ENCODE peak calls at places on chromosomes 1 and 21, in seven cellular contexts. H, R, N, C, F, I and U are unnamed samples.
A peak's percentile ranks its signal among the peaks of the same experiment; 100 is the strongest.

GRCh38 chr1:31781138-31782065 is 17.3 kb upstream of the ADGRB2 start:
- DNase-seq in H (no peak), R (no peak), N (no peak), C (no peak), F (no peak), I (no peak), U (no peak)

GRCh38 chr1:73033637-73034036 is 751.3 kb upstream of the NEGR1 start:
- DNase-seq in H (no peak), R (no peak), N (no peak), C (no peak), F (no peak), I (no peak), U (no peak)

GRCh38 chr1:41714613-41715389 is 203.9 kb downstream of the HIVEP3 start:
- DNase-seq in H (peak; percentile 4), R (no peak), N (no peak), C (no peak), F (no peak), I (no peak), U (no peak)

GRCh38 chr1:212608956-212609700 is 567 bp downstream of the ATF3 start:
- DNase-seq in H (peak; percentile 60), R (peak; percentile 48), N (no peak), C (peak; percentile 74), F (peak; percentile 24), I (peak; percentile 53), U (peak; percentile 67)

GRCh38 chr1:167631987-167632680 is 2.1 kb downstream of the RCSD1 start:
- DNase-seq in H (no peak), R (no peak), N (peak; percentile 73), C (no peak), F (no peak), I (no peak), U (no peak)

GRCh38 chr1:21509351-21510112 is at the start of gene ALPL:
- DNase-seq in H (no peak), R (no peak), N (no peak), C (peak; percentile 61), F (no peak), I (no peak), U (no peak)

GRCh38 chr1:221701570-221702186 is 40.2 kb downstream of the DUSP10 start:
- DNase-seq in H (no peak), R (no peak), N (no peak), C (no peak), F (peak; percentile 18), I (no peak), U (no peak)

GRCh38 chr1:24284156-24284471 is 35.0 kb upstream of the GRHL3 start:
- DNase-seq in H (no peak), R (no peak), N (no peak), C (no peak), F (no peak), I (peak; percentile 28), U (no peak)

GRCh38 chr1:41843378-41843777 is 75.3 kb downstream of the HIVEP3 start:
- DNase-seq in H (peak; percentile 30), R (no peak), N (no peak), C (no peak), F (no peak), I (peak; percentile 73), U (no peak)

GRCh38 chr1:26829214-26829911 is 2.9 kb downstream of the ZDHHC18 start:
- DNase-seq in H (no peak), R (no peak), N (no peak), C (no peak), F (no peak), I (no peak), U (no peak)

GRCh38 chr1:17946434-17946833 is 161.2 kb upstream of the IGSF21 start:
- DNase-seq in H (no peak), R (no peak), N (no peak), C (no peak), F (no peak), I (no peak), U (no peak)

GRCh38 chr1:116929961-116930592 is 20.4 kb downstream of the PTGFRN start:
- DNase-seq in H (no peak), R (no peak), N (no peak), C (no peak), F (no peak), I (no peak), U (no peak)

GRCh38 chr1:81232505-81232904 is 568.2 kb upstream of the ADGRL2 start:
- DNase-seq in H (no peak), R (no peak), N (no peak), C (no peak), F (no peak), I (no peak), U (no peak)

GRCh38 chr1:154463512-154463990 is 38.5 kb upstream of the TDRD10 start:
- DNase-seq in H (peak; percentile 16), R (no peak), N (peak; percentile 78), C (no peak), F (peak; percentile 55), I (peak; percentile 45), U (no peak)

GRCh38 chr1:168485048-168485447 is 58.7 kb downstream of the XCL2 start:
- DNase-seq in H (peak; percentile 26), R (no peak), N (no peak), C (no peak), F (no peak), I (peak; percentile 43), U (peak; percentile 34)

GRCh38 chr1:116666090-116666489 is 1.4 kb downstream of the IGSF3 start:
- DNase-seq in H (peak; percentile 25), R (no peak), N (no peak), C (no peak), F (no peak), I (peak; percentile 10), U (no peak)

GRCh38 chr1:198598796-198599321 is 40.0 kb upstream of the PTPRC start:
- DNase-seq in H (peak; percentile 95), R (no peak), N (no peak), C (no peak), F (peak; percentile 85), I (no peak), U (no peak)

GRCh38 chr1:248837045-248837793 is 805 bp upstream of the ZNF672 start:
- DNase-seq in H (no peak), R (no peak), N (no peak), C (no peak), F (no peak), I (no peak), U (peak; percentile 46)

GRCh38 chr1:187942986-187943385 is 1114.2 kb downstream of the PLA2G4A start:
- DNase-seq in H (no peak), R (no peak), N (no peak), C (no peak), F (no peak), I (no peak), U (no peak)

GRCh38 chr1:164753521-164754077 is 194.6 kb downstream of the PBX1 start:
- DNase-seq in H (no peak), R (no peak), N (no peak), C (no peak), F (no peak), I (no peak), U (no peak)

GRCh38 chr1:41073971-41074370 is 52.4 kb upstream of the SLFNL1 start:
- DNase-seq in H (peak; percentile 77), R (no peak), N (no peak), C (no peak), F (peak; percentile 67), I (peak; percentile 41), U (no peak)

GRCh38 chr1:114586513-114587047 is 5.2 kb upstream of the BCAS2 start:
- DNase-seq in H (no peak), R (no peak), N (no peak), C (no peak), F (no peak), I (no peak), U (no peak)

GRCh38 chr1:202014060-202014459 is 3.7 kb downstream of the ELF3 start:
- DNase-seq in H (no peak), R (no peak), N (no peak), C (no peak), F (no peak), I (no peak), U (no peak)

GRCh38 chr1:155324717-155325595 is 4.3 kb downstream of the RUSC1 start:
- DNase-seq in H (peak; percentile 81), R (no peak), N (no peak), C (peak; percentile 79), F (peak; percentile 64), I (peak; percentile 49), U (peak; percentile 71)

GRCh38 chr1:165896277-165896676 is 68.9 kb downstream of the UCK2 start:
- DNase-seq in H (peak; percentile 62), R (no peak), N (no peak), C (no peak), F (peak; percentile 71), I (peak; percentile 93), U (no peak)

GRCh38 chr1:6136516-6137220 is 43.5 kb downstream of the CHD5 start:
- DNase-seq in H (no peak), R (no peak), N (no peak), C (peak; percentile 21), F (no peak), I (no peak), U (no peak)

GRCh38 chr1:94648225-94649007 is 106.9 kb upstream of the F3 start:
- DNase-seq in H (no peak), R (no peak), N (no peak), C (peak; percentile 54), F (no peak), I (peak; percentile 99), U (peak; percentile 94)

GRCh38 chr1:105437847-105438246 is 1618.6 kb upstream of the PRMT6 start:
- DNase-seq in H (no peak), R (no peak), N (no peak), C (no peak), F (no peak), I (no peak), U (no peak)

GRCh38 chr1:230598745-230599144 is 43.5 kb upstream of the COG2 start:
- DNase-seq in H (no peak), R (no peak), N (no peak), C (no peak), F (no peak), I (no peak), U (no peak)

GRCh38 chr1:155127105-155127671 is 488 bp upstream of the EFNA1 start:
- DNase-seq in H (peak; percentile 87), R (peak; percentile 87), N (no peak), C (peak; percentile 88), F (peak; percentile 23), I (peak; percentile 67), U (peak; percentile 88)

GRCh38 chr21:45460611-45461368 is 55.8 kb downstream of the COL18A1 start:
- DNase-seq in H (peak; percentile 85), R (no peak), N (no peak), C (no peak), F (peak; percentile 88), I (peak; percentile 92), U (no peak)

GRCh38 chr1:58548381-58548780 is 1.9 kb upstream of the OMA1 start:
- DNase-seq in H (no peak), R (no peak), N (no peak), C (no peak), F (no peak), I (peak; percentile 9), U (no peak)

GRCh38 chr1:10693497-10694273 is 102.8 kb downstream of the CASZ1 start:
- DNase-seq in H (no peak), R (no peak), N (no peak), C (peak; percentile 68), F (peak; percentile 11), I (peak; percentile 9), U (peak; percentile 55)

GRCh38 chr1:116724765-116725375 is 29.4 kb upstream of the CD2 start:
- DNase-seq in H (peak; percentile 68), R (no peak), N (peak; percentile 77), C (no peak), F (peak; percentile 36), I (peak; percentile 78), U (peak; percentile 79)

GRCh38 chr1:73801912-73802429 is 396.0 kb downstream of the LRRIQ3 start:
- DNase-seq in H (peak; percentile 40), R (no peak), N (no peak), C (no peak), F (no peak), I (no peak), U (no peak)

GRCh38 chr1:201385299-201385891 is 7.9 kb upstream of the TNNT2 start:
- DNase-seq in H (peak; percentile 81), R (no peak), N (peak; percentile 8), C (peak; percentile 76), F (peak; percentile 66), I (peak; percentile 63), U (peak; percentile 82)

GRCh38 chr21:40852563-40852962 is 5.6 kb upstream of the DSCAM start:
- DNase-seq in H (no peak), R (no peak), N (no peak), C (no peak), F (no peak), I (no peak), U (no peak)

GRCh38 chr1:40802078-40803075 is 18.8 kb downstream of the KCNQ4 start:
- DNase-seq in H (peak; percentile 69), R (no peak), N (peak; percentile 45), C (peak; percentile 89), F (no peak), I (peak; percentile 83), U (peak; percentile 89)